ENCODE peak calls at places on chromosome 18, in ten cellular contexts. X is GM12865; E is stimulated activated CD8-positive, alpha-beta memory T cell treated with anti-CD3 and anti-CD28 coated beads, Interleukin-2, amount 100 ng/mL, for 48 hours; H is RWPE1; F is activated T-helper 1 cell treated with Interleukin-2 at 50 U/mL for 16 hours; L is osteocyte; Z is activated CD8-positive, alpha-beta T cell treated with anti-CD3 and anti-CD28 coated beads, Interleukin-2, amount 10 ng/mL, durations not matched to agents 7 days and 5 days; R is stomach; A is NCI-H1092 treated with DMSO at 0.1 percent for 48 hours; D is NCI-H2171. N is an unnamed sample.

GRCh38 chr18:32441536-32441935 is 29.1 kb downstream of the GAREM1 start:
- DNase-seq in X (no peak), E (no peak), H (no peak), F (no peak), L (no peak), Z (no peak), R (no peak), A (no peak), D (no peak), N (no peak)

GRCh38 chr18:61992923-61993322 is 100.1 kb upstream of the RNF152 start:
- DNase-seq in X (no peak), E (no peak), H (no peak), F (no peak), L (no peak), Z (no peak), R (no peak), A (no peak), D (no peak), N (no peak)

GRCh38 chr18:458016-458415 is 42.5 kb downstream of the COLEC12 start:
- DNase-seq in X (no peak), E (no peak), H (no peak), F (no peak), L (no peak), Z (no peak), R (no peak), A (no peak), D (no peak), N (no peak)

GRCh38 chr18:8484951-8485350 is 124.3 kb upstream of the RAB12 start:
- DNase-seq in X (no peak), E (no peak), H (no peak), F (no peak), L (no peak), Z (no peak), R (no peak), A (no peak), D (no peak), N (no peak)

GRCh38 chr18:8212893-8213805 is 396.1 kb upstream of the RAB12 start:
- DNase-seq in X (no peak), E (no peak), H (peak), F (no peak), L (peak), Z (no peak), R (no peak), A (no peak), D (no peak), N (no peak)

GRCh38 chr18:8721716-8722115 is 16.4 kb downstream of the MTCL1 start:
- DNase-seq in X (no peak), E (no peak), H (peak), F (no peak), L (no peak), Z (no peak), R (no peak), A (no peak), D (no peak), N (no peak)

GRCh38 chr18:47120428-47120827 is 29.9 kb downstream of the HDHD2 start:
- DNase-seq in X (peak), E (no peak), H (no peak), F (no peak), L (no peak), Z (no peak), R (no peak), A (no peak), D (no peak), N (no peak)

GRCh38 chr18:27839141-27839540 is 337.8 kb downstream of the CDH2 start:
- DNase-seq in X (no peak), E (no peak), H (peak), F (no peak), L (no peak), Z (no peak), R (no peak), A (no peak), D (no peak), N (no peak)

GRCh38 chr18:73487956-73488355 is 620.2 kb upstream of the NETO1 start:
- DNase-seq in X (no peak), E (no peak), H (no peak), F (no peak), L (no peak), Z (no peak), R (no peak), A (no peak), D (no peak), N (no peak)

GRCh38 chr18:8747440-8747937 is 42.1 kb downstream of the MTCL1 start:
- DNase-seq in X (no peak), E (no peak), H (no peak), F (no peak), L (no peak), Z (no peak), R (no peak), A (no peak), D (no peak), N (no peak)

GRCh38 chr18:55879331-55879730 is 291.3 kb upstream of the TCF4 start:
- DNase-seq in X (no peak), E (no peak), H (no peak), F (no peak), L (no peak), Z (no peak), R (no peak), A (no peak), D (no peak), N (no peak)

GRCh38 chr18:63397349-63397748 is 24.9 kb downstream of the VPS4B start:
- DNase-seq in X (no peak), E (no peak), H (no peak), F (no peak), L (no peak), Z (no peak), R (no peak), A (no peak), D (no peak), N (no peak)

GRCh38 chr18:13268035-13268700 is 49.6 kb downstream of the LDLRAD4 start:
- DNase-seq in X (no peak), E (no peak), H (no peak), F (no peak), L (peak), Z (no peak), R (peak), A (no peak), D (no peak), N (no peak)

GRCh38 chr18:24426398-24427294 is at the start of gene IMPACT:
- DNase-seq in X (peak), E (peak), H (peak), F (peak), L (peak), Z (peak), R (peak), A (peak), D (peak), N (peak)

GRCh38 chr18:32730068-32730467 is 42.8 kb downstream of the KLHL14 start:
- DNase-seq in X (no peak), E (no peak), H (no peak), F (no peak), L (no peak), Z (no peak), R (no peak), A (peak), D (no peak), N (no peak)

GRCh38 chr18:23136326-23137092 is 1.2 kb downstream of the CABLES1 start:
- DNase-seq in X (peak), E (peak), H (no peak), F (no peak), L (no peak), Z (peak), R (peak), A (peak), D (no peak), N (peak)

GRCh38 chr18:26863122-26863879 is 2.2 kb downstream of the AQP4 start:
- DNase-seq in X (no peak), E (no peak), H (no peak), F (no peak), L (no peak), Z (no peak), R (peak), A (peak), D (peak), N (no peak)

GRCh38 chr18:74456409-74457042 is 582 bp downstream of the DIPK1C start:
- DNase-seq in X (no peak), E (peak), H (no peak), F (no peak), L (peak), Z (no peak), R (no peak), A (no peak), D (no peak), N (no peak)

GRCh38 chr18:36511791-36512352 is 214.4 kb downstream of the FHOD3 start:
- DNase-seq in X (peak), E (no peak), H (no peak), F (no peak), L (peak), Z (no peak), R (no peak), A (no peak), D (no peak), N (no peak)

GRCh38 chr18:26104037-26104436 is 13.6 kb upstream of the SS18 start:
- DNase-seq in X (no peak), E (no peak), H (no peak), F (no peak), L (no peak), Z (no peak), R (no peak), A (no peak), D (no peak), N (no peak)

GRCh38 chr18:50154420-50154819 is 40.5 kb downstream of the MYO5B start:
- DNase-seq in X (no peak), E (no peak), H (no peak), F (no peak), L (no peak), Z (no peak), R (no peak), A (no peak), D (no peak), N (no peak)

GRCh38 chr18:76991021-76991688 is 141.4 kb downstream of the MBP start:
- DNase-seq in X (no peak), E (no peak), H (no peak), F (no peak), L (peak), Z (no peak), R (no peak), A (no peak), D (no peak), N (no peak)

GRCh38 chr18:3008546-3008945 is 4.4 kb downstream of the LPIN2 start:
- DNase-seq in X (no peak), E (no peak), H (no peak), F (no peak), L (no peak), Z (no peak), R (no peak), A (no peak), D (no peak), N (no peak)

GRCh38 chr18:40673150-40673549 is 1281.9 kb upstream of the PIK3C3 start:
- DNase-seq in X (no peak), E (no peak), H (no peak), F (no peak), L (no peak), Z (no peak), R (no peak), A (no peak), D (no peak), N (no peak)

GRCh38 chr18:2656237-2657042 is 914 bp downstream of the SMCHD1 start:
- DNase-seq in X (peak), E (peak), H (peak), F (peak), L (no peak), Z (peak), R (peak), A (peak), D (no peak), N (peak)

GRCh38 chr18:41410007-41410406 is 545.0 kb upstream of the PIK3C3 start:
- DNase-seq in X (no peak), E (no peak), H (no peak), F (no peak), L (no peak), Z (no peak), R (no peak), A (no peak), D (no peak), N (no peak)

GRCh38 chr18:76708727-76709353 is 113.5 kb upstream of the ZNF236 start:
- DNase-seq in X (no peak), E (no peak), H (no peak), F (no peak), L (no peak), Z (no peak), R (no peak), A (no peak), D (no peak), N (no peak)

GRCh38 chr18:12079504-12080237 is 14.0 kb upstream of the ANKRD62 start:
- DNase-seq in X (no peak), E (no peak), H (no peak), F (no peak), L (no peak), Z (no peak), R (no peak), A (no peak), D (peak), N (no peak)

GRCh38 chr18:13242797-13243196 is 24.2 kb downstream of the LDLRAD4 start:
- DNase-seq in X (no peak), E (no peak), H (no peak), F (no peak), L (no peak), Z (no peak), R (no peak), A (no peak), D (no peak), N (peak)

GRCh38 chr18:37452015-37452414 is 113.6 kb downstream of the CELF4 start:
- DNase-seq in X (no peak), E (no peak), H (no peak), F (no peak), L (no peak), Z (no peak), R (no peak), A (no peak), D (no peak), N (no peak)

GRCh38 chr18:5106730-5107129 is 90.3 kb downstream of the AKAIN1 start:
- DNase-seq in X (no peak), E (no peak), H (no peak), F (no peak), L (no peak), Z (no peak), R (no peak), A (no peak), D (no peak), N (no peak)

GRCh38 chr18:62863629-62864028 is 148.3 kb downstream of the PHLPP1 start:
- DNase-seq in X (peak), E (no peak), H (no peak), F (no peak), L (no peak), Z (no peak), R (no peak), A (no peak), D (no peak), N (no peak)

GRCh38 chr18:7021994-7022840 is 95.4 kb downstream of the LAMA1 start:
- DNase-seq in X (peak), E (no peak), H (peak), F (no peak), L (no peak), Z (no peak), R (peak), A (peak), D (peak), N (no peak)

GRCh38 chr18:59996370-59996966 is 96.7 kb downstream of the PMAIP1 start:
- DNase-seq in X (peak), E (no peak), H (peak), F (no peak), L (no peak), Z (peak), R (peak), A (peak), D (peak), N (no peak)

GRCh38 chr18:4748975-4749374 is 293.9 kb upstream of the DLGAP1 start:
- DNase-seq in X (no peak), E (no peak), H (no peak), F (no peak), L (no peak), Z (no peak), R (no peak), A (no peak), D (peak), N (no peak)

GRCh38 chr18:41992066-41992465 is 37.0 kb downstream of the PIK3C3 start:
- DNase-seq in X (peak), E (no peak), H (no peak), F (no peak), L (no peak), Z (no peak), R (no peak), A (no peak), D (no peak), N (no peak)

GRCh38 chr18:62531078-62531477 is 8.3 kb downstream of the ZCCHC2 start:
- DNase-seq in X (no peak), E (no peak), H (no peak), F (no peak), L (no peak), Z (no peak), R (no peak), A (no peak), D (no peak), N (no peak)

GRCh38 chr18:48714873-48715272 is 176.0 kb downstream of the CTIF start:
- DNase-seq in X (no peak), E (no peak), H (no peak), F (no peak), L (no peak), Z (no peak), R (no peak), A (no peak), D (no peak), N (no peak)

GRCh38 chr18:22680968-22681367 is 252.2 kb upstream of the RBBP8 start:
- DNase-seq in X (no peak), E (no peak), H (no peak), F (no peak), L (no peak), Z (no peak), R (no peak), A (no peak), D (no peak), N (no peak)

GRCh38 chr18:70044626-70045025 is 97.0 kb upstream of the CD226 start:
- DNase-seq in X (no peak), E (no peak), H (peak), F (no peak), L (no peak), Z (no peak), R (no peak), A (no peak), D (no peak), N (no peak)